ENCODE peak calls at places on chromosomes 5 and 9, in nine cellular contexts. V is cardiac fibroblast, R is progenitor cell of endocrine pancreas, C is RWPE1, J is uterus, H is mesothelial cell of epicardium, Q is left ventricle myocardium inferior, B is MCF 10A, S is AG04450. Y is an unnamed sample.

GRCh38 chr5:36270175-36270574 is 28.4 kb upstream of the NADK2 start:
- DNase-seq in B (no peak), S (no peak), R (no peak), J (no peak), H (no peak), C (no peak), V (no peak), Q (no peak), Y (no peak)

GRCh38 chr5:90386099-90386710 is 23.4 kb downstream of the CETN3 start:
- DNase-seq in R (no peak), B (peak; percentile 32), H (no peak), J (no peak), V (peak; percentile 36), Q (no peak), C (no peak), S (no peak), Y (no peak)

GRCh38 chr5:143481697-143482531 is 78.4 kb upstream of the NR3C1 start:
- DNase-seq in S (no peak), C (no peak), V (peak; percentile 79), B (no peak), R (no peak), H (no peak), J (no peak), Q (no peak), Y (no peak)

GRCh38 chr9:134917431-134918373 is at the start of gene FCN1:
- DNase-seq in S (no peak), J (no peak), H (no peak), V (no peak), Q (no peak), C (no peak), R (no peak), B (no peak), Y (no peak)

GRCh38 chr5:179239256-179240135 is 105.8 kb downstream of the ADAMTS2 start:
- DNase-seq in C (no peak), S (no peak), J (peak; percentile 9), H (peak; percentile 8), Q (no peak), V (no peak), B (no peak), R (no peak), Y (peak; percentile 4)

GRCh38 chr5:135312255-135312935 is 86.6 kb downstream of the MACROH2A1 start:
- DNase-seq in S (no peak), B (no peak), Q (no peak), H (no peak), C (no peak), R (no peak), V (no peak), J (no peak), Y (no peak)

GRCh38 chr5:6717247-6717646 is 4.0 kb downstream of the TENT4A start:
- DNase-seq in H (no peak), R (no peak), S (no peak), V (no peak), J (no peak), B (no peak), C (no peak), Q (no peak), Y (no peak)

GRCh38 chr5:126394211-126394828 is 28.9 kb upstream of the GRAMD2B start:
- DNase-seq in C (no peak), H (no peak), V (no peak), J (no peak), Q (no peak), S (no peak), R (no peak), B (no peak), Y (no peak)

GRCh38 chr5:140648132-140648432 is 453 bp downstream of the IK start:
- DNase-seq in H (no peak), C (peak; percentile 55), B (no peak), J (no peak), V (no peak), Q (no peak), R (no peak), S (no peak), Y (no peak)

GRCh38 chr5:67120032-67120431 is 76.6 kb downstream of the CD180 start:
- DNase-seq in R (no peak), Q (no peak), V (no peak), H (no peak), C (no peak), B (no peak), S (no peak), J (no peak), Y (no peak)

GRCh38 chr9:37037744-37038640 is 3.9 kb upstream of the PAX5 start:
- DNase-seq in Q (no peak), R (no peak), H (no peak), S (no peak), B (no peak), C (no peak), V (no peak), J (no peak), Y (peak; percentile 56)
- TF ChIP-seq CTCF in Q (no peak), R (no peak), H (no peak), S (no peak), B (no peak), C (no peak), V (no peak), J (no peak), Y (no peak)

GRCh38 chr9:109440117-109440515 is 58.0 kb downstream of the PTPN3 start:
- DNase-seq in S (no peak), B (no peak), H (no peak), C (no peak), J (no peak), Q (no peak), V (no peak), R (no peak), Y (no peak)

GRCh38 chr9:109441296-109441695 is 56.8 kb downstream of the PTPN3 start:
- DNase-seq in J (no peak), Q (no peak), C (no peak), V (no peak), S (no peak), B (no peak), R (no peak), H (no peak), Y (no peak)

GRCh38 chr9:109442716-109443115 is 55.4 kb downstream of the PTPN3 start:
- DNase-seq in C (peak; percentile 81), V (no peak), R (no peak), H (no peak), B (peak; percentile 83), J (no peak), S (no peak), Q (no peak), Y (no peak)

GRCh38 chr9:109439378-109440116 is 58.6 kb downstream of the PTPN3 start:
- DNase-seq in R (no peak), S (no peak), Q (no peak), V (no peak), C (no peak), H (no peak), J (no peak), B (no peak), Y (no peak)

DNA sequence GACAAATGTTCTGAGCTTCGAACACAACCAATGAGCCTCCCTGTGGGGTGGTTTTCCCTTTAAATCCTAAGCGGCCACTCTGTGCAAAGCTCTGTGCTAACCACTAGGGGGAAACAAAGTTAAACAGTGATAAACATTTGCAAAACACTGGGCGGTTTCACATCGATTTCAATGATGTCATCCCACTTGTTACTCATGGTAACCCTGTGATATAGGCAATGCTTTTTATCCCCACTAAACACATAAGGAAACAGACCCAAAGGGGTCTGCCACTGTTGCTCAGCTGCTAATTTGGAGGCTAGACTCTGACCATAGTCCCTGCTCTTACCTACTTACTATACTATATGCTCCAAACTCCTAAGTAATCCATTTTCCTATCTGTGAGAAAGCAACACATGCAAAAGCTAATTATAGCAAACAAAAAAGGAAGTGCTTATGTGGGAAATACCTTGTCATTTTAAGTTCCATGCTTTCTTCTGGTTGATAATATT is 57.3 kb downstream of the PTPN3 start:
- DNase-seq in S (peak; percentile 70), B (peak; percentile 85), R (peak; percentile 41), H (no peak), Q (no peak), V (peak; percentile 88), C (peak; percentile 94), J (no peak), Y (no peak)
- TF ChIP-seq CTCF in S (peak; percentile 84), B (peak; percentile 68), R (peak; percentile 82), H (peak; percentile 78), Q (peak; percentile 79), V (peak; percentile 86), C (peak; percentile 96), J (peak; percentile 56), Y (no peak)

GRCh38 chr9:78441396-78441795 is 144.5 kb downstream of the PSAT1 start:
- DNase-seq in J (no peak), Q (no peak), H (no peak), B (no peak), S (no peak), V (no peak), C (no peak), R (no peak), Y (no peak)

GRCh38 chr9:78441822-78442431 is 145.0 kb downstream of the PSAT1 start:
- DNase-seq in R (no peak), J (no peak), H (no peak), Q (no peak), C (no peak), V (no peak), B (no peak), S (no peak), Y (no peak)

GRCh38 chr9:78438765-78439164 is 141.8 kb downstream of the PSAT1 start:
- DNase-seq in J (no peak), S (no peak), B (no peak), R (no peak), C (no peak), V (no peak), Q (no peak), H (no peak), Y (no peak)

GRCh38 chr9:78439192-78439865 is 142.4 kb downstream of the PSAT1 start:
- DNase-seq in H (peak; percentile 67), C (peak; percentile 85), Q (peak; percentile 65), R (peak; percentile 58), V (peak; percentile 88), S (peak; percentile 81), B (peak; percentile 83), J (peak; percentile 69), Y (peak; percentile 37)

DNA sequence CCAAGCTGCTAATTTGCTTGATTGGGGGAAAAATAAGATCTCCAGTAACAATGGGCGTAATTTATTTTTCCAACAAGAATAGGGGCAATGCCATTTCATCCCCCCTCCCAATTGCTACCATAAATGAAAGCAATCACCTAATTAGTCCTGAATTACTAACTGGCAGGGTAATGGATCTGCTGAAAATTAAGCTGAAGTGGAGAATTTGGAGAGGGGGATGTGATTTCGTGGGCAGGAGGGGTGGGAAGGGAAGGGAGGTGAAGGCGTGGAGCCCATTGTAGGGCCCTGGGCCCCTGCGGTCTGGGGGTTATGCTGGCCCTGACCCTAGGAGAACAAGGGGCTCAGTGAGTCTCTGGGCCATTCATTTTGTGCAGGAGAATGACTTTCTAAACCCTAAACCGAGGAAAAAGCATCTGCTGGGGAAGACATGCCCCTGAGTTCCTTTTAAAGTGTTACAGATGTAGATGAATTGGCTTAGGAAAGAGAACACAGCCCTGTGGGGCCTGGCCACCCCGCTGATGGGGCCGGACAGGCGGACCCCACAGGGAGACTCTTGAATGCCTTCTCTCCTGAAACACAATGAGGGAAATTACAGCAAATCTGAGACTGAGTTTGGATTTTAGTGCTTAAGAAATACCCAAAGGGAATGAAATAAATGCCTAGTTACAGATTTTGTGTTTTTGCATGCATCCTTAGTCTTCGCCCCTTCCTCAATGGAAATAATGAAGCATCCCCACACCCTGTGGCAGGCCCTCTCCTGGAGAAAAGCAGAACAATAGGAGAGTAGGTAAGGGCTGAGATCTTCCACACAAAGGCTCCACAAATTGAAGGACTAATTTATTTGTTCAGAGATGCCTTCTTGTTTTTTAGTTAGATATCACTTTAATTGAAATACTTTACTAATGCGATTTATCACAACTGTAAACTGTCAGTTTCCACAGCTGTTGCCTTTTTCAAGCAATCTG is 143.2 kb downstream of the PSAT1 start:
- DNase-seq in C (no peak), V (no peak), R (no peak), J (no peak), Q (no peak), H (no peak), S (no peak), B (no peak), Y (no peak)
- TF ChIP-seq CTCF in C (no peak), V (no peak), R (no peak), J (no peak), Q (no peak), H (no peak), S (peak; percentile 11), B (no peak), Y (no peak)

GRCh38 chr9:87883990-87884389 is 1.3 kb downstream of the SPATA31E1 start:
- DNase-seq in C (no peak), J (no peak), Q (no peak), V (no peak), R (no peak), S (no peak), H (no peak), B (no peak), Y (no peak)
- TF ChIP-seq CTCF in C (no peak), J (no peak), Q (peak; percentile 15), V (no peak), R (peak; percentile 29), S (no peak), H (no peak), B (peak; percentile 11), Y (no peak)

Y was measured in activated B cell treated with CpG ODN at 0.5 μM for 24 hours.